ENCODE peak calls at places on chromosomes 16 and 17, in eight cellular contexts. N is A673, H is PC-3, F is psoas muscle, A is thoracic aorta, B is gastrocnemius medialis, X is IMR-90, J is cardiac muscle cell. Q is an unnamed sample. For H3K4me1, the result is how much of the 10 kb centered on the place peaks cover.

GRCh38 chr16:2386990-2387389 is 42.3 kb upstream of the CCNF start:
- DNase-seq in B (no peak), H (peak), N (no peak), X (no peak), J (no peak), F (no peak), A (no peak), Q (no peak)

GRCh38 chr16:15950167-15950854 is 895 bp downstream of the ABCC1 start:
- DNase-seq in F (no peak), B (peak), X (peak), A (no peak), H (peak), N (peak), J (peak), Q (no peak)

GRCh38 chr17:72588961-72589360 is 468.1 kb downstream of the SOX9 start:
- DNase-seq in J (no peak), H (peak), X (peak), N (no peak), F (no peak), B (no peak), A (no peak), Q (peak)

GRCh38 chr17:8681175-8681949 is 50.8 kb upstream of the MYH10 start:
- DNase-seq in A (no peak), N (peak), X (peak), B (no peak), H (no peak), F (no peak), J (peak), Q (no peak)

GRCh38 chr17:30970757-30971567 is at the start of gene RNF135:
- DNase-seq in X (peak), B (peak), A (peak), F (peak), N (peak), J (peak), H (peak), Q (no peak)

GRCh38 chr16:83854420-83854819 is 44.5 kb upstream of the MLYCD start:
- DNase-seq in A (no peak), H (no peak), B (no peak), J (no peak), N (no peak), X (no peak), F (no peak), Q (no peak)

GRCh38 chr16:31568577-31569359 is 41.1 kb downstream of the AHSP start:
- DNase-seq in N (no peak), F (no peak), X (no peak), H (no peak), A (no peak), B (no peak), J (peak), Q (no peak)

GRCh38 chr16:27174007-27174406 is 29.3 kb upstream of the KDM8 start:
- DNase-seq in F (no peak), N (no peak), J (no peak), B (no peak), A (no peak), X (no peak), H (peak), Q (no peak)

GRCh38 chr16:75621170-75621477 is 2.0 kb downstream of the ADAT1 start:
- DNase-seq in B (no peak), J (peak), A (no peak), H (peak), X (peak), N (peak), F (no peak), Q (no peak)

GRCh38 chr17:76000755-76001521 is at the start of gene CDK3:
- DNase-seq in B (no peak), A (no peak), H (no peak), X (no peak), F (no peak), J (no peak), N (no peak), Q (no peak)

GRCh38 chr16:7405166-7405565 is 72.5 kb downstream of the RBFOX1 start:
- DNase-seq in F (peak), H (peak), J (no peak), B (peak), N (peak), A (no peak), X (no peak), Q (peak)

GRCh38 chr16:49700928-49701685 is 154.8 kb downstream of the ZNF423 start:
- DNase-seq in X (no peak), F (no peak), J (peak), A (no peak), N (peak), B (no peak), H (no peak), Q (no peak)

GRCh38 chr17:27475070-27475673 is 18.9 kb downstream of the KSR1 start:
- DNase-seq in X (no peak), N (no peak), B (no peak), A (no peak), J (no peak), H (no peak), F (no peak), Q (no peak)

GRCh38 chr17:550041-550398 is 164.6 kb downstream of the VPS53 start:
- DNase-seq in X (peak), F (no peak), J (no peak), A (no peak), B (no peak), N (no peak), H (no peak), Q (no peak)

GRCh38 chr17:2178798-2179505 is 124.0 kb downstream of the HIC1 start:
- DNase-seq in N (no peak), F (peak), H (no peak), J (no peak), X (no peak), B (peak), A (no peak), Q (no peak)

GRCh38 chr17:142876-143784 is 5.8 kb downstream of the SCGB1C2 start:
- DNase-seq in H (no peak), N (no peak), B (no peak), J (no peak), F (peak), A (no peak), X (no peak), Q (peak)

DNA sequence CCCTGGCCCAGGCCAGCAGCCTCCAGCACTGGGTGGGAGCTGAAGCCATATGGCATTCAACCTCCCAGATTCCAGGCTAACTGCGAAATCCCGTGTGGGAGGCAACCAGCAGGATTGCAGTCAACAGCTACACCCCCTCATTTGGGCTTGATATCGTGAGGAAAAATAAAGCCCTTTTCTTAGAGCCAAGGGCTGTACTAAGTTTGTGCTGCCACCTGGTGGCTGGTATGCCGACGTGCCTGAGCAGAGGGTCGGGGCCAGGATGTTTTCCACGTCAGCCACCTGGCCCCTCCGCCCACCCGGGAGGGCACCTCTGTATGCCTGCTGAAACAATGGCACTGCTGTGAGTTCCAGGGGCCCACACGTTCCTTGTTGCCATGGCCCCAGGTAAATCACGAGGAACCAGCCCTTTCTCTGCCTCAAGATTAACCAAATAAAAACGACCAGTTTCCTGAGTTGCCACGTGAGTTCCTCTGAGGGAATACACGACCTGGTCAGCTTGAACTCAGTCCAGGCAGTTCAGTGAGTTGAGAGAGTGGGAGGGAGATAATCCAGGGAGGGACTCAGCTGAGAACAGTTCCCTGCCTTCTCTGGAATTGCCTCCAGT is 9.0 kb downstream of the TMEM98 start:
- DNase-seq in J (peak), A (peak), H (peak), X (peak), N (peak), F (peak), B (peak), Q (peak)
- H3K4me3 ChIP-seq in J (no peak), A (peak), H (no peak), X (no peak), N (no peak), F (no peak), B (no peak), Q (no peak)

GRCh38 chr16:85563515-85564276 is 49.4 kb upstream of the GSE1 start:
- DNase-seq in B (no peak), J (peak), N (no peak), X (peak), F (peak), A (no peak), H (peak), Q (no peak)
- TF ChIP-seq CTCF in B (no peak), J (no peak), N (no peak), X (no peak), F (no peak), A (no peak), H (no peak), Q (no peak)

DNA sequence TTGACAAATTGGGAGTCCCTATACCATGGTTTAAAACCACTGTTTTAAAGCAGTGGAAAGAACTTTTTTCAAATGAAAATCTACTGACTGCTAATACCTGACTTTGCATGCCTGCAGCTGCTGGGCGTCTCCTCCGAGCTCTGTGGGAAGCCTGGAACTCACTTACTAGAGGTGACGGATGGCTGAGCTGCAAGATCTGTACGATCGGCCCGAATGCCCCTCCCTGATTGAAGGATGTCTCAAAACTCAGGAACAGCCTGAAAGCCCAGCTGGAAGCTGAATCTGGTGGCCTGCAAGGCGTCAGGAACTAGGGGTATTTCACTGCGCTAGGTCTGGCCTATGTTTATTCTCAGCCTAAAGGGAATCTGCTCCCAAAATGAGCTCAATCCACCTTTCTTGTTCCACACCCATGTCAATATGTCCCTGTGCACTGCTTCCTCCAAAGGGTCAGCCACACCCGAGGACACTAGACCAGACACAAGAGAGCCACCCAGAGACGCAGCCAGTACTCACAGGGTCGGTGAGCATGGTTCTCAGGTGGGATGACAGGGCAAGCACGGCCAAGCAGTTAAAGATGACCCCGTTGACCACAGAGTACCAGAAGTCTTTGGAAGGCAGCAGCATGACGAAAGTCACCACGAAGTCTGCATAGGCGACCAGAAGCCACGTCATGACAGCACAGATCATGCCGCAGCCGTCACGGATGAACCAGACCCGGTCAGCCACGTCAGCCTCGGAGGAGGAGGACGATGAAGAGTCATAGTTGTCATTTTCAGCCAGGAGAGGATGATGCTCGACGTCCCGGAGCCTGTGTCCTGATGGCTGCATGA is 21.3 kb downstream of the ZDHHC7 start:
- DNase-seq in X (no peak), H (no peak), J (no peak), A (no peak), F (no peak), N (no peak), B (no peak), Q (no peak)
- H3K4me1 ChIP-seq in X (under half), H (under half), J (under half), A (under half), F (under half), N (under half), B (under half), Q (under half)

GRCh38 chr17:77436058-77436442 is 295.3 kb downstream of the SEC14L1 start:
- DNase-seq in F (peak), X (peak), J (peak), N (peak), B (no peak), H (no peak), A (no peak), Q (no peak)
- H3K4me3 ChIP-seq in F (no peak), X (no peak), J (no peak), N (no peak), B (no peak), H (no peak), A (no peak), Q (no peak)

GRCh38 chr17:81442791-81443190 is 47.5 kb downstream of the BAHCC1 start:
- DNase-seq in F (no peak), A (no peak), B (no peak), X (no peak), J (no peak), H (no peak), N (no peak), Q (no peak)

GRCh38 chr17:81438024-81438664 is 42.9 kb downstream of the BAHCC1 start:
- DNase-seq in H (no peak), F (no peak), N (no peak), J (no peak), X (no peak), A (no peak), B (no peak), Q (no peak)

GRCh38 chr17:81438688-81439087 is 43.4 kb downstream of the BAHCC1 start:
- DNase-seq in J (no peak), B (no peak), H (no peak), A (no peak), F (no peak), X (no peak), N (no peak), Q (no peak)

GRCh38 chr17:81439926-81440450 is 44.7 kb downstream of the BAHCC1 start:
- DNase-seq in A (no peak), N (no peak), B (no peak), X (no peak), F (no peak), J (no peak), H (no peak), Q (no peak)

DNA sequence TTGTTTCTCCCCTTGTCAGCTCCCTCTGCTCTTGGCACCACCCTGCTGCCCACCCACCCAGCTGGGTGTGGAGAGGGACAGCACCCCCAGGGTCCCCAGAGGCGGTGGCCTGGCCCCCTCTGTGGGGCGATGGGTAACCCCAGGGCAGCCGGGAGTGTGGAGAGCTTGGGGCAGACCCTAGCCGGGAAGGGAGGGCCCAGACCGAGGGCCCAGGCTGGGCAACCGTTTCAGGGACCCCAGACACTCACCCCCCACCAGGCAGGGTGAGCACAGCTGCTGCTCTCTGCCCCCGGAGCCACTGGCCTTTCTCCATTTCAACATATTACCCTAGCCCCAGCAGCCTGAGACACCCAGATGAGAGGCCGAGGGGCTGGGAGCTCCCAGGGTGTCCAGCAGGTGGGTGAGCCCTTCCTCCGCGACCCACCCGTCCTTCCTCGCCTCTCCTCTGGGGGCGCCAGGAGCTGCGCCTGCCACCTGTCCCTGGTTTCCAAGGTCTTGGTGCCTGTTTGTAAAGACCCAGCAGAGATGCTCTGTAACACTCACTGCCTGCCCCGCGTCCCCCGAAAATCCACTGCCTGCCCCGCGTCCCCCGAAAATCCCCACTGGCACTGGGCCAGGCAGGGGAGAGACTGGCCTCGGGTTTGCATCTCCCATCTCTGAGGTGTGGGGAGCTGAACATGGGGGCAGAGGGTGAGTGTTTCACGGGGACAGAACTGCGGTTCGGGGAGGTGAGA is 45.4 kb downstream of the BAHCC1 start:
- DNase-seq in F (no peak), A (no peak), X (no peak), H (peak), N (peak), B (no peak), J (no peak), Q (peak)
- TF ChIP-seq CTCF in F (no peak), A (no peak), X (peak), H (peak), N (peak), B (no peak), J (peak), Q (peak)

DNA sequence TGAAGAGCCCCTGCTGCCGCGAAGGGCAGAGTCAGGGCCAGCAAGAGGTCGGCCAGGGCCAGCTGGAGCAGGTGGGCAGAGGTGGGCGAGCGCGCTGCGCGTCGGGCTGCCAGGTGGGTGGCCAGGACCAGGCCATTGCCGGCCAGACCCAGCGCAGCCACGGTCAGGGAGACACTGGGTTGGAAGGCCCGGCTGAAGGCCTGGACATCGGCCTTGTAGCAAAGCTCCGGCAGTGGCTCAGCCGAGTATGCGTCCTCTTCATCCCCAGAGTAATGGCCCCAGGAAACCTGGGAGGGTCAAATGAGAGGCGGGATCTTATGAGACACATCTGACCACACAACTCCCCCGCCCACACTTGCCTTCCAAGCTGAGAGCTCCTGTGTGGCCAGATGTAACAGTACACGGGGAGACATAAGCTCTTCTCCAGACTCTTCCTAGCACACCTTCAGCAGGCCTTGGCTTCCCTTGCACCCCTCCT is 1.3 kb downstream of the CCR10 start:
- DNase-seq in B (peak), X (peak), J (no peak), A (no peak), N (no peak), H (no peak), F (no peak), Q (peak)
- H3K4me1 ChIP-seq in B (half or more), X (under half), J (under half), A (under half), N (under half), H (under half), F (under half), Q (under half)

DNA sequence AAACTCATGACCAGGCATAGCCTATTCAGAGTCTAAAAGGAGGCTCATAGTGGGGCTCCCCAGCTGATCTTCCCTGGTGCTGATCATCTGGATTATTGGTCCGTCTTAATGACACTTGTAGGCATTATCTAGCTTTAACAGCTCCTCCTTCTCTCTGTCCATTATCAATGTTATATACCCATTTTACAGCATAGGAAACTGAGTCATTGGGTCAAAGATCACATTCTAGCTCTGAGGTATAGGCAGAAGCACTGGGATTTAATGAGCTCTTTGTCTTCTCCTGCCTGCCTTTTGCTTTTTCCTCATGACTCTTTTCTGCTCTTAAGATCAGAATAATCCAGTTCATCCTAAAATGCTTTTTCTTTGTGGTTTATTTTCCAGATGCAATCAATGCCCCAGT is 756 bp downstream of the CCL2 start:
- DNase-seq in X (no peak), A (no peak), H (no peak), F (no peak), J (no peak), B (no peak), N (no peak), Q (no peak)
- H3K4me3 ChIP-seq in X (peak), A (peak), H (no peak), F (peak), J (no peak), B (peak), N (no peak), Q (no peak)

GRCh38 chr17:19590912-19591551 is 57.4 kb downstream of the SLC47A1 start:
- DNase-seq in A (no peak), X (no peak), N (no peak), B (no peak), F (no peak), H (no peak), J (no peak), Q (peak)
- TF ChIP-seq CTCF in A (no peak), X (no peak), N (no peak), B (no peak), F (no peak), H (peak), J (no peak), Q (peak)

GRCh38 chr16:67035364-67035763 is 6.4 kb downstream of the CBFB start:
- DNase-seq in N (no peak), H (no peak), X (no peak), F (no peak), A (no peak), B (no peak), J (no peak), Q (no peak)
- H3K4me1 ChIP-seq in N (half or more), H (under half), X (under half), F (under half), A (under half), B (under half), J (under half), Q (under half)

GRCh38 chr16:85908889-85909584 is 10.1 kb downstream of the IRF8 start:
- DNase-seq in A (no peak), F (no peak), B (peak), N (no peak), X (no peak), J (no peak), H (no peak), Q (no peak)
- H3K4me3 ChIP-seq in A (no peak), F (no peak), B (no peak), N (no peak), X (no peak), J (no peak), H (no peak), Q (no peak)

Q was measured in Caco-2.